ENCODE peak calls at places on chromosomes 3 and 15, in five cellular contexts. W is effector memory CD4-positive, alpha-beta T cell; G is A549; H is A673; F is thoracic aorta. R is an unnamed sample.

GRCh38 chr15:89115547-89115946 is 27.3 kb downstream of the ABHD2 start:
- DNase-seq in H (no peak), G (no peak), F (no peak), W (no peak), R (no peak)

GRCh38 chr3:62559831-62560445 is 186.6 kb upstream of the FEZF2 start:
- DNase-seq in F (no peak), H (no peak), W (no peak), G (no peak), R (no peak)

GRCh38 chr3:46862689-46863020 is 589 bp downstream of the MYL3 start:
- DNase-seq in H (no peak), W (no peak), F (no peak), G (no peak), R (no peak)

GRCh38 chr15:43347114-43347513 is 16.7 kb upstream of the LCMT2 start:
- DNase-seq in G (no peak), W (no peak), F (no peak), H (no peak), R (no peak)

GRCh38 chr3:139281512-139282196 is 62.2 kb upstream of the MRPS22 start:
- DNase-seq in H (peak; percentile 54), G (no peak), F (no peak), W (no peak), R (no peak)

GRCh38 chr3:76615739-76616138 is 424.2 kb upstream of the ROBO2 start:
- DNase-seq in G (no peak), H (no peak), F (no peak), W (no peak), R (no peak)

GRCh38 chr15:40565333-40566238 is 744 bp upstream of the CCDC32 start:
- DNase-seq in W (no peak), G (no peak), F (no peak), H (no peak), R (no peak)

GRCh38 chr3:192901435-192901834 is 16.2 kb downstream of the MB21D2 start:
- DNase-seq in H (no peak), W (no peak), G (no peak), F (no peak), R (no peak)

GRCh38 chr3:50602675-50603191 is 8.8 kb downstream of the CISH start:
- DNase-seq in G (no peak), F (no peak), H (no peak), W (no peak), R (no peak)

GRCh38 chr3:49721165-49721860 is 1.8 kb upstream of the AMIGO3 start:
- DNase-seq in W (no peak), F (no peak), G (no peak), H (no peak), R (no peak)

GRCh38 chr3:11159421-11159904 is 5.2 kb downstream of the HRH1 start:
- DNase-seq in G (no peak), H (no peak), W (no peak), F (no peak), R (no peak)

GRCh38 chr3:15015456-15015855 is 49.7 kb downstream of the MRPS25 start:
- DNase-seq in F (no peak), G (no peak), H (no peak), W (no peak), R (no peak)

GRCh38 chr15:99090011-99090699 is 14.7 kb upstream of the SYNM start:
- DNase-seq in W (no peak), F (no peak), H (no peak), G (no peak), R (no peak)

GRCh38 chr15:30992465-30992864 is 1.0 kb upstream of the MTMR10 start:
- DNase-seq in W (no peak), F (no peak), H (no peak), G (no peak), R (no peak)

GRCh38 chr15:30992073-30992363 is 590 bp upstream of the MTMR10 start:
- DNase-seq in H (no peak), W (no peak), G (no peak), F (no peak), R (no peak)

GRCh38 chr15:30991301-30992072 is at the start of gene MTMR10:
- DNase-seq in G (peak; percentile 77), W (peak; percentile 62), F (no peak), H (peak; percentile 74), R (peak; percentile 36)

GRCh38 chr15:30990451-30991300 is 752 bp downstream of the MTMR10 start:
- DNase-seq in F (no peak), W (no peak), H (peak; percentile 57), G (peak; percentile 18), R (no peak)

DNA sequence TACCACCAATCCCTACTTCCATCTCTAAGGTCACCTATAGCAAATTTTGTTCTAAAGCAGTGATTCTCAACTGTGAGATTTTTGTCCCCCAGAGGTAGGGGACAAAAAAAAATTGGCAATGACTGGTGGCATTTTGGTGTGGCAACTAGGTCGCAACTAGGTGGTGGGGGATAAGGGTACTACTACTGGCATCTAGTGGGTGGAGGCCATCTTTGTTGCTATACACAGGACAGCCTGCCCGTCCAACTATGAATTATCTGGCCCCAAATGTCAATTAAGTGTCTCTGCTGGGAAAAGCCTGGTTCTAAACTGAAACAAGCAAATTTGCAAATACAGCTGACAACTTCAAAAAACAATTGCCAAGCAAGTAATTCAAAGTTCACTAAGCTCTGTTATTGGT is 1.4 kb downstream of the MTMR10 start:
- DNase-seq in W (no peak), F (no peak), G (peak; percentile 49), H (peak; percentile 32), R (no peak)
- H3K4me1 ChIP-seq in W (peaks cover 19% of the 10 kb centered on the region), F (peaks cover 22% of the 10 kb centered on the region), G (peaks cover 33% of the 10 kb centered on the region), H (peaks cover 10% of the 10 kb centered on the region), R (peaks cover 19% of the 10 kb centered on the region)

GRCh38 chr3:195084746-195085145 is 186.2 kb downstream of the XXYLT1 start:
- DNase-seq in H (no peak), G (no peak), F (no peak), W (no peak), R (no peak)
- H3K4me1 ChIP-seq in H (no peaks in the 10 kb centered on the region), G (no peaks in the 10 kb centered on the region), F (no peaks in the 10 kb centered on the region), W (no peaks in the 10 kb centered on the region), R (peaks cover 24% of the 10 kb centered on the region)

GRCh38 chr3:53169832-53170324 is 8.9 kb downstream of the PRKCD start:
- DNase-seq in H (no peak), G (no peak), W (no peak), F (no peak), R (no peak)
- H3K4me1 ChIP-seq in H (no peaks in the 10 kb centered on the region), G (no peaks in the 10 kb centered on the region), W (peaks cover 2% of the 10 kb centered on the region), F (peaks cover 4% of the 10 kb centered on the region), R (peaks cover 22% of the 10 kb centered on the region)

GRCh38 chr3:172560026-172560425 is 36.8 kb upstream of the TNFSF10 start:
- DNase-seq in W (no peak), H (no peak), G (no peak), F (no peak), R (no peak)
- H3K4me1 ChIP-seq in W (peaks cover 21% of the 10 kb centered on the region), H (peaks cover 6% of the 10 kb centered on the region), G (peaks cover 48% of the 10 kb centered on the region), F (peaks cover 29% of the 10 kb centered on the region), R (peaks cover 49% of the 10 kb centered on the region)

R was measured in esophagus squamous epithelium.